ENCODE peak calls at places on chromosomes 2 and 18, in ten cellular contexts. Z is right atrium auricular region; Y is HuH-7.5; A is foreskin fibroblast; V is stimulated activated CD8-positive, alpha-beta memory T cell treated with anti-CD3 and anti-CD28 coated beads, Interleukin-15, amount 100 ng/mL, for 24 hours; I is HTR-8/SVneo; B is pancreas; N is H54; Q is EL; T is aorta. C is an unnamed sample.

GRCh38 chr2:211737282-211737681 is 801.3 kb downstream of the ERBB4 start:
- DNase-seq in Q (peak), N (no peak), I (no peak), Z (no peak), Y (no peak), V (no peak), B (no peak), T (no peak), A (no peak), C (no peak)

GRCh38 chr2:95053543-95053942 is 28.0 kb downstream of the MAL start:
- DNase-seq in I (no peak), Z (no peak), B (no peak), V (no peak), T (no peak), Q (no peak), A (no peak), N (no peak), Y (no peak), C (no peak)

GRCh38 chr2:237876951-237877491 is 17.6 kb downstream of the RAMP1 start:
- DNase-seq in T (peak), Z (no peak), Y (no peak), I (no peak), V (no peak), A (no peak), N (no peak), B (no peak), Q (no peak), C (no peak)

GRCh38 chr2:158716091-158716815 is 78.9 kb upstream of the DAPL1 start:
- DNase-seq in B (no peak), Q (peak), V (no peak), Y (no peak), Z (peak), A (peak), I (no peak), N (no peak), T (no peak), C (no peak)

GRCh38 chr2:21103274-21103891 is 20.4 kb upstream of the TDRD15 start:
- DNase-seq in Q (no peak), V (no peak), Y (no peak), B (no peak), Z (no peak), T (no peak), N (no peak), I (no peak), A (no peak), C (no peak)

GRCh38 chr18:10444314-10445006 is 10.0 kb upstream of the APCDD1 start:
- DNase-seq in I (no peak), V (no peak), T (no peak), A (no peak), Y (no peak), Z (no peak), B (no peak), Q (no peak), N (no peak), C (no peak)

GRCh38 chr2:2694751-2695150 is 363.7 kb upstream of the MYT1L start:
- DNase-seq in I (no peak), B (no peak), A (no peak), T (no peak), Q (no peak), N (no peak), V (no peak), Y (no peak), Z (no peak), C (no peak)

GRCh38 chr2:197547163-197547900 is 31.5 kb downstream of the MOB4 start:
- DNase-seq in V (no peak), A (no peak), I (no peak), Y (no peak), Z (no peak), B (no peak), Q (no peak), N (no peak), T (no peak), C (no peak)

GRCh38 chr2:129936334-129936934 is 43.0 kb upstream of the RAB6C start:
- DNase-seq in V (no peak), T (no peak), Y (peak), Z (no peak), B (no peak), I (no peak), Q (no peak), A (no peak), N (no peak), C (no peak)

GRCh38 chr2:171515672-171516298 is 6.5 kb upstream of the CYBRD1 start:
- DNase-seq in Z (no peak), Q (peak), B (no peak), A (peak), I (no peak), T (peak), N (peak), Y (no peak), V (no peak), C (no peak)

GRCh38 chr2:161709428-161709827 is 85.2 kb downstream of the SLC4A10 start:
- DNase-seq in I (no peak), B (no peak), V (no peak), T (no peak), Z (no peak), Y (no peak), A (no peak), N (no peak), Q (no peak), C (no peak)

GRCh38 chr2:235462415-235462790 is 31.4 kb upstream of the AGAP1 start:
- DNase-seq in I (no peak), B (no peak), T (no peak), Z (no peak), Q (no peak), A (no peak), Y (no peak), N (no peak), V (no peak), C (no peak)

C was measured in Kasumi-1.